ENCODE peak calls at places on chromosomes 13 and 19, in six cellular contexts. A, E, B, M, O and T are unnamed samples.

GRCh38 chr19:31261651-31262331 is 87.4 kb downstream of the TSHZ3 start:
- DNase-seq in A (no peak), E (no peak), B (no peak), M (no peak), O (no peak), T (no peak)

GRCh38 chr19:54190942-54191670 is at the start of gene TSEN34:
- DNase-seq in A (peak; percentile 72), E (peak; percentile 77), B (no peak), M (peak; percentile 94), O (peak; percentile 97), T (peak; percentile 95)

GRCh38 chr13:87893186-87893585 is 222.0 kb downstream of the SLITRK5 start:
- DNase-seq in A (no peak), E (no peak), B (no peak), M (no peak), O (no peak), T (no peak)

GRCh38 chr13:42696191-42696590 is 85.2 kb upstream of the FAM216B start:
- DNase-seq in A (no peak), E (no peak), B (peak; percentile 100), M (no peak), O (no peak), T (no peak)

GRCh38 chr13:83975668-83976165 is 93.4 kb upstream of the SLITRK1 start:
- DNase-seq in A (no peak), E (no peak), B (no peak), M (no peak), O (no peak), T (no peak)

GRCh38 chr13:30847697-30848307 is 58.3 kb upstream of the MEDAG start:
- DNase-seq in A (peak; percentile 99), E (no peak), B (peak; percentile 53), M (no peak), O (no peak), T (no peak)

GRCh38 chr19:2668188-2668763 is 34.2 kb downstream of the GNG7 start:
- DNase-seq in A (no peak), E (no peak), B (no peak), M (no peak), O (no peak), T (no peak)

GRCh38 chr19:48646192-48646911 is 365 bp upstream of the CA11 start:
- DNase-seq in A (no peak), E (peak; percentile 83), B (peak; percentile 56), M (peak; percentile 94), O (peak; percentile 97), T (peak; percentile 98)

GRCh38 chr13:107585466-107585865 is 629.9 kb downstream of the LIG4 start:
- DNase-seq in A (peak; percentile 17), E (no peak), B (no peak), M (no peak), O (no peak), T (no peak)

GRCh38 chr19:44824758-44825157 is 15.9 kb downstream of the BCAM start:
- DNase-seq in A (no peak), E (no peak), B (no peak), M (peak; percentile 32), O (no peak), T (no peak)

GRCh38 chr13:37657134-37657533 is 58.6 kb upstream of the POSTN start:
- DNase-seq in A (no peak), E (no peak), B (peak; percentile 70), M (no peak), O (no peak), T (no peak)

GRCh38 chr13:24734951-24735350 is 29.0 kb upstream of the RNF17 start:
- DNase-seq in A (no peak), E (no peak), B (no peak), M (no peak), O (no peak), T (no peak)

GRCh38 chr13:111114362-111115050 is 604 bp upstream of the ARHGEF7 start:
- DNase-seq in A (no peak), E (no peak), B (peak; percentile 21), M (no peak), O (no peak), T (peak; percentile 76)